ENCODE peak calls at places on chromosomes 7 and 10, in ten cellular contexts. D is hepatocyte; M is spleen; I is WERI-Rb-1; N is transverse colon; W is CD8-positive, alpha-beta T cell; R is testis; O is epithelial cell of esophagus; B is AG10803; G is AG04450. V is an unnamed sample.

GRCh38 chr10:34528320-34528719 is 286.8 kb downstream of the PARD3 start:
- DNase-seq in R (no peak), B (peak; percentile 96), M (no peak), O (peak; percentile 92), N (no peak), D (peak; percentile 54), G (peak; percentile 81), I (no peak), W (no peak), V (peak; percentile 81)

GRCh38 chr10:90193240-90193985 is 492.0 kb downstream of the KIF20B start:
- DNase-seq in G (peak; percentile 16), M (no peak), D (no peak), B (peak; percentile 3), N (no peak), O (peak; percentile 8), R (no peak), W (no peak), I (no peak), V (peak; percentile 27)

GRCh38 chr7:123712619-123713018 is 36.2 kb downstream of the WASL start:
- DNase-seq in M (no peak), W (no peak), N (no peak), I (no peak), G (peak; percentile 30), O (no peak), D (no peak), R (no peak), B (peak; percentile 71), V (peak; percentile 28)

GRCh38 chr10:36358736-36359135 is 716.6 kb upstream of the FZD8 start:
- DNase-seq in O (no peak), W (no peak), G (peak; percentile 16), M (no peak), I (no peak), R (no peak), D (no peak), N (no peak), B (no peak), V (no peak)

GRCh38 chr10:51312817-51313216 is 238.5 kb downstream of the PRKG1 start:
- DNase-seq in R (no peak), I (no peak), D (no peak), G (no peak), M (no peak), W (no peak), B (no peak), N (no peak), O (no peak), V (no peak)

GRCh38 chr7:144725070-144725469 is 110.8 kb downstream of the TPK1 start:
- DNase-seq in N (no peak), B (no peak), D (no peak), O (no peak), M (no peak), W (no peak), I (no peak), G (no peak), R (no peak), V (no peak)

GRCh38 chr10:1369197-1369596 is 313.0 kb downstream of the WDR37 start:
- DNase-seq in M (no peak), W (no peak), O (no peak), D (no peak), I (no peak), B (no peak), N (no peak), G (no peak), R (no peak), V (no peak)

GRCh38 chr7:114628362-114628761 is 213.7 kb downstream of the FOXP2 start:
- DNase-seq in W (no peak), R (no peak), G (no peak), D (no peak), M (no peak), O (no peak), I (no peak), N (no peak), B (no peak), V (no peak)

GRCh38 chr7:124152859-124153692 is 120.2 kb upstream of the TMEM229A start:
- DNase-seq in I (peak; percentile 43), R (peak; percentile 29), O (peak; percentile 62), W (no peak), N (no peak), G (peak; percentile 21), D (peak; percentile 54), B (peak; percentile 12), M (no peak), V (no peak)

GRCh38 chr7:158266426-158266816 is 321.2 kb downstream of the PTPRN2 start:
- DNase-seq in M (peak; percentile 58), W (no peak), O (no peak), R (no peak), G (no peak), B (no peak), N (no peak), I (no peak), D (no peak), V (no peak)

GRCh38 chr7:106111671-106112117 is 418 bp downstream of the SYPL1 start:
- DNase-seq in M (peak; percentile 94), N (peak; percentile 79), D (peak; percentile 85), W (no peak), B (peak; percentile 74), R (peak; percentile 38), I (no peak), G (peak; percentile 33), O (no peak), V (no peak)

GRCh38 chr7:71444130-71444529 is 312.2 kb downstream of the GALNT17 start:
- DNase-seq in M (no peak), G (no peak), W (no peak), I (no peak), N (no peak), O (no peak), D (no peak), B (no peak), R (no peak), V (no peak)

GRCh38 chr10:119957451-119957850 is 64.9 kb downstream of the SEC23IP start:
- DNase-seq in M (no peak), R (no peak), B (no peak), W (no peak), G (no peak), O (no peak), I (no peak), D (no peak), N (no peak), V (no peak)

GRCh38 chr10:2282194-2282593 is 544.9 kb upstream of the ADARB2 start:
- DNase-seq in N (no peak), M (no peak), D (no peak), W (no peak), I (no peak), G (no peak), B (no peak), R (no peak), O (no peak), V (no peak)

GRCh38 chr10:24157567-24157966 is 51.4 kb upstream of the KIAA1217 start:
- DNase-seq in O (no peak), B (no peak), G (no peak), M (no peak), R (no peak), N (no peak), I (no peak), D (no peak), W (no peak), V (no peak)

GRCh38 chr7:74544706-74545469 is 91.2 kb downstream of the GTF2IRD1 start:
- DNase-seq in R (peak; percentile 76), G (peak; percentile 18), O (peak; percentile 46), N (peak; percentile 65), I (peak; percentile 50), M (no peak), W (no peak), B (peak; percentile 18), D (peak; percentile 73), V (no peak)

GRCh38 chr10:11823989-11824346 is 812 bp downstream of the PROSER2 start:
- DNase-seq in R (no peak), O (no peak), N (no peak), B (peak; percentile 18), G (no peak), D (no peak), W (no peak), I (no peak), M (no peak), V (no peak)

GRCh38 chr7:131905574-131905973 is 349.1 kb upstream of the PODXL start:
- DNase-seq in M (no peak), O (no peak), G (no peak), B (no peak), W (no peak), D (no peak), N (no peak), I (peak; percentile 20), R (no peak), V (no peak)

GRCh38 chr10:129468187-129468586 is 1.1 kb downstream of the MGMT start:
- DNase-seq in N (no peak), O (no peak), B (no peak), G (no peak), M (peak; percentile 64), R (no peak), D (no peak), W (no peak), I (no peak), V (no peak)
- H3K4me3 ChIP-seq in N (no peak overlapping the region), O (peak overlapping the region; percentile 69), B (peak overlapping the region; percentile 87), G (no peak overlapping the region), M (no peak overlapping the region), R (no peak overlapping the region), D (no peak overlapping the region), W (no peak overlapping the region), I (no peak overlapping the region), V (no peak overlapping the region)

GRCh38 chr7:23945472-23945871 is 235.5 kb downstream of the STK31 start:
- DNase-seq in W (no peak), I (no peak), D (no peak), G (no peak), R (no peak), M (no peak), N (no peak), B (no peak), O (no peak), V (no peak)
- TF ChIP-seq CTCF in W (no peak), I (no peak), D (no peak), G (no peak), R (no peak), M (no peak), N (no peak), B (no peak), O (no peak), V (no peak)

GRCh38 chr10:75428434-75429158 is 2.8 kb upstream of the LRMDA start:
- DNase-seq in D (no peak), W (no peak), N (no peak), G (no peak), I (no peak), R (no peak), O (peak; percentile 95), M (no peak), B (no peak), V (no peak)
- H3K4me3 ChIP-seq in D (no peak overlapping the region), W (no peak overlapping the region), N (no peak overlapping the region), G (no peak overlapping the region), I (no peak overlapping the region), R (no peak overlapping the region), O (no peak overlapping the region), M (no peak overlapping the region), B (no peak overlapping the region), V (no peak overlapping the region)

DNA sequence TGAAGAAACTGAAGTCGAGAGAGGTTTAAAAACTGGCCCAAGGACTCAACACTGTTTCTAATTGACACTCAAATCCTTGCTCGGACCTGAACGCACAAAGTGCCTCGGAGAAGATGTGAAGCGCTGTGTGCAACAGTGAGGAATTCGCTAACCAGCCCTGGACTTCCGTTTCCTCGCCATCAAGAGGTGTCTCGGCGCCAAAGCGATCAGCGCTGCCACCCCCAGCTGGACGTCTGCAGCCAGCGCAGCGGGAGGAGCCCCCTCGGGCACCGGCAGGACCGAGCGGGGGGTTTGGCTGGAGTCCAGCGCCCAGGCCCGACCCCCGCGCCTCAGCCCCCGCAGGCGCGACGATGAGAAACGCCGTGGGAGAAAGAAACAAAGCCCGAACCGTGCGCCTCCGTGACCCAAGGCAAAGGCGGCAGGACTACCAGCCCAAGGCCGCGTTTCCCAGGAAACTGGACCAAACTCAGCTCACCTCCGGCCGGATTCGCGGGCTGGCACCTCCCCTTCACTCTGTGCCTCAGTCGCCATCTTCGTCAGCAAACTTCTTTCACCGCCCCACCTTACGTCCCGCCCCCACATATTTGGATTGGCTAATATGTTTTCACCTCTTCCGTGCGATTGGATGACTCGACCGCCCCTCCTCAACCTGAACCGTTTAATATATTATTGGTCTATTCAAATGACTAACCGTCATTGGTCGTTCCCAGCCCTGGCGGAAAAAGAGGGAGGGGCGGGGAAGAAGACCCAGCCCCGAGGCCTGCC is at the start of gene ARHGAP19:
- DNase-seq in N (peak; percentile 96), G (peak; percentile 95), I (peak; percentile 98), W (peak; percentile 88), O (peak; percentile 99), R (peak; percentile 98), B (peak; percentile 98), D (peak; percentile 98), M (peak; percentile 95), V (peak; percentile 94)
- TF ChIP-seq CTCF in N (peak; percentile 8), G (peak; percentile 18), I (peak; percentile 37), W (no peak), O (no peak), R (no peak), B (peak; percentile 18), D (peak; percentile 27), M (peak; percentile 15), V (peak; percentile 1)